ENCODE peak calls at places on chromosome 22, in five cellular contexts. N is NCI-H748 treated with DMSO at 0.1 percent for 48 hours; M is memory B cell; H is cardiac fibroblast; Z is activated CD8-positive, alpha-beta memory T cell treated with anti-CD3 and anti-CD28 coated beads, Interleukin-2, amount 50 U/mL, for 4 hours. I is an unnamed sample.

GRCh38 chr22:37999640-38000272 is 15.4 kb upstream of the SOX10 start:
- DNase-seq in N (no peak), M (no peak), H (peak), Z (no peak), I (peak)

GRCh38 chr22:47370448-47371262 is 608.2 kb downstream of the TBC1D22A start:
- DNase-seq in N (no peak), M (no peak), H (no peak), Z (peak), I (no peak)

GRCh38 chr22:39524753-39525657 is 4.6 kb downstream of the ATF4 start:
- DNase-seq in N (no peak), M (no peak), H (no peak), Z (no peak), I (no peak)

GRCh38 chr22:37822079-37822833 is 926 bp upstream of the GALR3 start:
- DNase-seq in N (no peak), M (no peak), H (no peak), Z (no peak), I (no peak)

GRCh38 chr22:17974703-17975372 is 49.5 kb downstream of the MICAL3 start:
- DNase-seq in N (no peak), M (no peak), H (no peak), Z (no peak), I (no peak)

GRCh38 chr22:42813501-42813900 is 43.6 kb downstream of the ARFGAP3 start:
- DNase-seq in N (no peak), M (no peak), H (no peak), Z (no peak), I (no peak)

GRCh38 chr22:44623771-44624510 is 78.1 kb upstream of the PRR5 start:
- DNase-seq in N (no peak), M (no peak), H (peak), Z (no peak), I (peak)

GRCh38 chr22:48743601-48744282 is 1083.9 kb downstream of the BRD1 start:
- DNase-seq in N (no peak), M (no peak), H (no peak), Z (no peak), I (no peak)

GRCh38 chr22:20076627-20077172 is 3.3 kb upstream of the DGCR8 start:
- DNase-seq in N (no peak), M (no peak), H (no peak), Z (no peak), I (no peak)

GRCh38 chr22:50530280-50530856 is 556 bp upstream of the TYMP start:
- DNase-seq in N (no peak), M (peak), H (peak), Z (no peak), I (no peak)

GRCh38 chr22:30221121-30221992 is 25.2 kb downstream of the LIF start:
- DNase-seq in N (no peak), M (peak), H (no peak), Z (peak), I (no peak)

GRCh38 chr22:24390576-24390975 is 36.8 kb upstream of the ADORA2A start:
- DNase-seq in N (no peak), M (no peak), H (peak), Z (no peak), I (no peak)

I was measured in dermis blood vessel endothelial cell.